ENCODE peak calls at places on chromosomes 5 and 9, in four cellular contexts. One of them, this sample, is unnamed. For H3K79me2 and H3K4me1, the result is how much of the 10 kb centered on the place peaks cover.

GRCh38 chr9:131676431-131676972 is 63.4 kb downstream of the RAPGEF1 start:
- DNase-seq in OCI-LY7: peak
- DNase-seq in mesendoderm: no peak
- DNase-seq in GM23338: no peak
- DNase-seq in this sample: no peak

GRCh38 chr9:96686638-96687335 is 31.7 kb upstream of the PRXL2C start:
- DNase-seq in OCI-LY7: peak
- DNase-seq in mesendoderm: peak
- DNase-seq in GM23338: peak
- DNase-seq in this sample: peak

GRCh38 chr5:128491291-128491690 is 46.8 kb downstream of the FBN2 start:
- DNase-seq in OCI-LY7: no peak
- DNase-seq in mesendoderm: no peak
- DNase-seq in GM23338: peak
- DNase-seq in this sample: no peak

GRCh38 chr5:148831590-148832565 is 5.5 kb downstream of the ADRB2 start:
- DNase-seq in OCI-LY7: peak
- DNase-seq in mesendoderm: no peak
- DNase-seq in GM23338: no peak
- DNase-seq in this sample: no peak

GRCh38 chr9:108618906-108619550 is 236.8 kb downstream of the ACTL7B start:
- DNase-seq in OCI-LY7: no peak
- DNase-seq in mesendoderm: no peak
- DNase-seq in GM23338: no peak
- DNase-seq in this sample: no peak

GRCh38 chr5:173847102-173847501 is 41.0 kb upstream of the CPEB4 start:
- DNase-seq in OCI-LY7: no peak
- DNase-seq in mesendoderm: no peak
- DNase-seq in GM23338: no peak
- DNase-seq in this sample: no peak

GRCh38 chr9:106074006-106074405 is 379.7 kb downstream of the TMEM38B start:
- DNase-seq in OCI-LY7: no peak
- DNase-seq in mesendoderm: no peak
- DNase-seq in GM23338: no peak
- DNase-seq in this sample: no peak

GRCh38 chr5:67453526-67453925 is 256.9 kb upstream of the CD180 start:
- DNase-seq in OCI-LY7: no peak
- DNase-seq in mesendoderm: no peak
- DNase-seq in GM23338: no peak
- DNase-seq in this sample: no peak

GRCh38 chr5:636951-637350 is 24.8 kb downstream of the CEP72 start:
- DNase-seq in OCI-LY7: no peak
- DNase-seq in mesendoderm: no peak
- DNase-seq in GM23338: no peak
- DNase-seq in this sample: no peak

GRCh38 chr9:99628843-99629242 is 192.8 kb upstream of the NR4A3 start:
- DNase-seq in OCI-LY7: peak
- DNase-seq in mesendoderm: no peak
- DNase-seq in GM23338: no peak
- DNase-seq in this sample: no peak

GRCh38 chr9:133107961-133108793 is 12.9 kb downstream of the RALGDS start:
- DNase-seq in OCI-LY7: no peak
- DNase-seq in mesendoderm: no peak
- DNase-seq in GM23338: no peak
- DNase-seq in this sample: no peak

GRCh38 chr9:72453797-72454196 is 67.6 kb upstream of the TMC1 start:
- DNase-seq in OCI-LY7: no peak
- DNase-seq in mesendoderm: no peak
- DNase-seq in GM23338: no peak
- DNase-seq in this sample: no peak

GRCh38 chr9:34027845-34028574 is 20.7 kb downstream of the UBAP2 start:
- DNase-seq in OCI-LY7: no peak
- DNase-seq in mesendoderm: no peak
- DNase-seq in GM23338: no peak
- DNase-seq in this sample: no peak
- H3K79me2 ChIP-seq in OCI-LY7: half or more
- H3K79me2 ChIP-seq in mesendoderm: half or more
- H3K79me2 ChIP-seq in GM23338: half or more
- H3K79me2 ChIP-seq in this sample: half or more

GRCh38 chr9:121192959-121193645 is 8.6 kb downstream of the RAB14 start:
- DNase-seq in OCI-LY7: no peak
- DNase-seq in mesendoderm: peak
- DNase-seq in GM23338: no peak
- DNase-seq in this sample: no peak

GRCh38 chr9:121197135-121197534 is 4.5 kb downstream of the RAB14 start:
- DNase-seq in OCI-LY7: no peak
- DNase-seq in mesendoderm: no peak
- DNase-seq in GM23338: no peak
- DNase-seq in this sample: no peak

GRCh38 chr9:121196389-121196788 is 5.3 kb downstream of the RAB14 start:
- DNase-seq in OCI-LY7: no peak
- DNase-seq in mesendoderm: no peak
- DNase-seq in GM23338: no peak
- DNase-seq in this sample: no peak

GRCh38 chr9:121192518-121192917 is 9.2 kb downstream of the RAB14 start:
- DNase-seq in OCI-LY7: no peak
- DNase-seq in mesendoderm: no peak
- DNase-seq in GM23338: no peak
- DNase-seq in this sample: no peak

GRCh38 chr9:121194730-121195129 is 6.9 kb downstream of the RAB14 start:
- DNase-seq in OCI-LY7: no peak
- DNase-seq in mesendoderm: no peak
- DNase-seq in GM23338: no peak
- DNase-seq in this sample: no peak
- H3K4me1 ChIP-seq in OCI-LY7: half or more
- H3K4me1 ChIP-seq in mesendoderm: under half
- H3K4me1 ChIP-seq in GM23338: under half
- H3K4me1 ChIP-seq in this sample: half or more

DNA sequence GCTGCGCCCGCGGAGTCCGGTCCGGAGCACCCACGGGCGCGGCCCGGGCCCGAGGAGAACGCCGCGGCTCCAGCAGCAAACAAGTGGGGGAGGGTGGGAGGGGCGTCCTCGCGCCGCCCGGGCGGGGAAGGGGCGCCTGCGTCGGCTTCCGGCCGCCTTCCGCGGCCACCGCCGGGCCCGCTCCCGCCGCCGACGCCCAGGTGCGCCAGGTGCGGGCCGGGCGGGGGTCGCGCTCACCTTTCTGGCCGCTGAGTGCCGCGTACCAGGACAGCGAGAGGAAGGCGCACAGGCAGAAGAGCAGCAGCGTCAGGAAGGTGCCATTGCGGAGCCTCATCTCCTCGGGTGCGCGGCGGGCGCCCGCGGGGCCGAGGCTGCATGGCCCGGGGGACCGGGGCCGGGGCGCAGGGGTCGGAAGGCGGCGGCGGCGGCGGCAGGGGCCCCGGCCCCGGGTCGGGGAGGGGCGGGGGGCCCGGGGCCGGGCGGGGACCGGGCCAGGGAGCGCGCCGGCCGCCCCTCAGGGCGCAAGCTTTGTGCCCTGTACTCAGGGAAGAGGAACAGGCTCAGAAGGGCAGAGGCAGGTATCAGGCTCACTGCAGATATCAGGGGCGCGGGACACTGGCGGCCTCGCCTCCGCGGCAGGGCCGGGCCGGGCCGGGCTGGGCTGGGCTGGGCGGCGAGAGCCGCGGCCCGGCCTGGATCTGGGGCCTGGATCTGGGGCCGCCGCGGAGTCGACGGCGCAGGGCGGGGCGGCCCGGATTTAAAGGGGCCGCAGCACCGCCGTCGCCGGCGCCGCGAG is at the start of gene MGAT4B:
- DNase-seq in OCI-LY7: peak
- DNase-seq in mesendoderm: peak
- DNase-seq in GM23338: peak
- DNase-seq in this sample: peak
- H3K79me2 ChIP-seq in OCI-LY7: under half
- H3K79me2 ChIP-seq in mesendoderm: under half
- H3K79me2 ChIP-seq in GM23338: under half
- H3K79me2 ChIP-seq in this sample: half or more

GRCh38 chr5:65624570-65625555 is at the start of the genes SHLD3 and TRAPPC13:
- DNase-seq in OCI-LY7: peak
- DNase-seq in mesendoderm: peak
- DNase-seq in GM23338: peak
- DNase-seq in this sample: peak
- H3K4me1 ChIP-seq in OCI-LY7: under half
- H3K4me1 ChIP-seq in mesendoderm: under half
- H3K4me1 ChIP-seq in GM23338: under half
- H3K4me1 ChIP-seq in this sample: under half

This sample was measured in hepatocyte.